ENCODE peak calls at places on chromosome 16, in four cellular contexts. T is NCI-H2171 treated with DMSO at 0.1 percent for 48 hours; O is nucleus accumbens; N is stimulated activated CD4-positive, alpha-beta T cell treated with anti-CD3 and anti-CD28 coated beads, Interleukin-2, amount 100 ng/mL, for 4 hours. E is an unnamed sample.

GRCh38 chr16:56425439-56425832 is at the start of gene AMFR:
- DNase-seq in T (peak; percentile 58), O (no peak), N (peak; percentile 31), E (peak; percentile 49)

GRCh38 chr16:23423496-23424049 is 29.4 kb downstream of the COG7 start:
- DNase-seq in T (peak; percentile 29), O (no peak), N (no peak), E (no peak)

GRCh38 chr16:57824880-57825279 is 22.6 kb upstream of the KIFC3 start:
- DNase-seq in T (no peak), O (no peak), N (no peak), E (no peak)

GRCh38 chr16:1075546-1075945 is 3.0 kb downstream of the SSTR5 start:
- DNase-seq in T (peak; percentile 55), O (no peak), N (no peak), E (no peak)

GRCh38 chr16:84965428-84966149 is 45.7 kb downstream of the ZDHHC7 start:
- DNase-seq in T (no peak), O (no peak), N (no peak), E (no peak)

GRCh38 chr16:88941933-88942909 is 34.8 kb downstream of the CBFA2T3 start:
- DNase-seq in T (peak; percentile 27), O (no peak), N (no peak), E (peak; percentile 44)

GRCh38 chr16:11602321-11602720 is 15.6 kb upstream of the LITAF start:
- DNase-seq in T (peak; percentile 99), O (no peak), N (no peak), E (no peak)

GRCh38 chr16:3587547-3588110 is 10.4 kb upstream of the NLRC3 start:
- DNase-seq in T (no peak), O (no peak), N (no peak), E (no peak)

GRCh38 chr16:77971306-77972131 is 50.8 kb upstream of the CLEC3A start:
- DNase-seq in T (peak; percentile 21), O (peak; percentile 14), N (peak; percentile 49), E (peak; percentile 67)

GRCh38 chr16:22705799-22706198 is 108.2 kb upstream of the HS3ST2 start:
- DNase-seq in T (no peak), O (no peak), N (no peak), E (no peak)

GRCh38 chr16:12081048-12081404 is 104.5 kb downstream of the SNX29 start:
- DNase-seq in T (no peak), O (no peak), N (peak; percentile 48), E (peak; percentile 25)

GRCh38 chr16:64893386-64893785 is 228.5 kb downstream of the CDH11 start:
- DNase-seq in T (no peak), O (no peak), N (no peak), E (no peak)